ENCODE peak calls at places on chromosomes 7 and 10, in nine cellular contexts. E is fibroblast of lung; D is adrenal gland; T is stimulated activated effector memory CD8-positive, alpha-beta T cell treated with anti-CD3 and anti-CD28 coated beads, Interleukin-12 subunit alpha, Interleukin-12 subunit beta, amount 100 ng/mL, for 72 hours; J is lower leg skin; B is activated naive CD4-positive, alpha-beta T cell treated with Interleukin-2 at 50 U/mL for 16 hours; G is hippocampal formation; I is left ventricle myocardium inferior; R is hepatocyte. Z is an unnamed sample.

GRCh38 chr10:43256531-43257209 is 10.2 kb downstream of the RASGEF1A start:
- DNase-seq in R (no peak), I (no peak), J (no peak), G (no peak), B (no peak), E (no peak), D (peak), T (no peak), Z (no peak)

GRCh38 chr7:27064169-27064568 is 31.6 kb downstream of the HOXA1 start:
- DNase-seq in J (no peak), R (no peak), B (no peak), E (peak), D (no peak), I (no peak), T (no peak), G (no peak), Z (no peak)

GRCh38 chr7:123190109-123190831 is 9.5 kb downstream of the SLC13A1 start:
- DNase-seq in D (no peak), G (no peak), J (no peak), E (no peak), B (no peak), T (no peak), I (no peak), R (no peak), Z (no peak)

GRCh38 chr10:132535065-132535651 is 2.4 kb upstream of the INPP5A start:
- DNase-seq in E (no peak), J (no peak), B (no peak), D (peak), G (no peak), T (no peak), I (peak), R (no peak), Z (no peak)

GRCh38 chr7:129271500-129272355 is 46.9 kb downstream of the AHCYL2 start:
- DNase-seq in J (peak), D (peak), B (peak), R (peak), E (peak), I (no peak), G (peak), T (peak), Z (peak)

GRCh38 chr10:110686037-110686436 is 41.9 kb downstream of the RBM20 start:
- DNase-seq in G (no peak), R (no peak), J (no peak), E (peak), I (no peak), T (peak), D (no peak), B (no peak), Z (no peak)

GRCh38 chr10:47048533-47048905 is 137.3 kb downstream of the PTPN20 start:
- DNase-seq in E (no peak), I (no peak), T (no peak), R (no peak), B (no peak), G (no peak), J (no peak), D (peak), Z (no peak)

GRCh38 chr10:78207216-78207615 is 173.6 kb downstream of the RPS24 start:
- DNase-seq in T (no peak), D (no peak), B (no peak), G (no peak), R (no peak), J (no peak), I (no peak), E (no peak), Z (no peak)

GRCh38 chr10:16612148-16612742 is 90.6 kb upstream of the C1QL3 start:
- DNase-seq in J (no peak), E (peak), R (peak), I (no peak), D (no peak), T (no peak), G (no peak), B (no peak), Z (no peak)

GRCh38 chr10:80474597-80474910 is 20.4 kb downstream of the TSPAN14 start:
- DNase-seq in E (no peak), I (no peak), G (no peak), T (no peak), D (no peak), R (no peak), J (no peak), B (no peak), Z (no peak)

GRCh38 chr10:976316-976715 is 11.9 kb upstream of the GTPBP4 start:
- DNase-seq in D (no peak), B (no peak), I (no peak), E (no peak), R (no peak), J (no peak), T (no peak), G (no peak), Z (no peak)

GRCh38 chr7:149772821-149773425 is 465 bp downstream of the ZNF467 start:
- DNase-seq in R (peak), D (peak), J (no peak), E (no peak), T (no peak), G (no peak), B (peak), I (no peak), Z (peak)

GRCh38 chr10:58531084-58531695 is 18.5 kb downstream of the BICC1 start:
- DNase-seq in B (peak), I (no peak), T (peak), J (peak), D (peak), R (peak), E (peak), G (no peak), Z (peak)

Z was measured in memory B cell.